ENCODE peak calls at places on chromosome 3, in nine cellular contexts. Z, R, O, C, E, Q, V, J and Y are unnamed samples.

GRCh38 chr3:48990636-48991421 is 788 bp downstream of the P4HTM start:
- DNase-seq in Z (peak; percentile 51), Q (peak; percentile 60), J (no peak), C (peak; percentile 37), E (no peak), O (peak; percentile 23), R (peak; percentile 25), V (peak; percentile 13), Y (no peak)

GRCh38 chr3:75001330-75001729 is 386.9 kb upstream of the CNTN3 start:
- DNase-seq in Z (no peak), E (no peak), Q (no peak), C (no peak), V (no peak), J (peak; percentile 28), O (no peak), R (peak; percentile 1), Y (no peak)

GRCh38 chr3:100254168-100254777 is 6.5 kb upstream of the TBC1D23 start:
- DNase-seq in E (no peak), Z (peak; percentile 57), Q (no peak), C (peak; percentile 68), O (peak; percentile 82), R (peak; percentile 84), J (peak; percentile 80), V (no peak), Y (peak; percentile 31)

GRCh38 chr3:145737952-145738351 is 423.0 kb downstream of the PLOD2 start:
- DNase-seq in Z (no peak), Q (no peak), V (no peak), C (no peak), R (no peak), O (no peak), E (no peak), J (no peak), Y (no peak)

GRCh38 chr3:124599779-124600693 is 130.2 kb upstream of the UMPS start:
- DNase-seq in O (peak; percentile 99), C (no peak), R (no peak), Z (no peak), J (no peak), V (no peak), E (no peak), Q (no peak), Y (peak; percentile 13)

GRCh38 chr3:155435821-155436220 is 142.3 kb upstream of the STRIT1 start:
- DNase-seq in R (no peak), J (no peak), Q (no peak), E (no peak), O (no peak), Z (no peak), C (no peak), V (no peak), Y (no peak)

GRCh38 chr3:17951241-17951640 is 208.8 kb upstream of the TBC1D5 start:
- DNase-seq in R (no peak), Z (no peak), V (no peak), C (no peak), Q (no peak), E (no peak), J (no peak), O (no peak), Y (no peak)

GRCh38 chr3:175951047-175951694 is 1092.0 kb downstream of the NAALADL2 start:
- DNase-seq in Q (no peak), E (no peak), Z (no peak), O (peak; percentile 61), C (no peak), V (no peak), R (peak; percentile 5), J (no peak), Y (peak; percentile 57)

GRCh38 chr3:158731525-158731924 is 732 bp downstream of the RARRES1 start:
- DNase-seq in Z (no peak), O (no peak), V (no peak), R (no peak), E (no peak), Q (no peak), C (no peak), J (no peak), Y (no peak)

GRCh38 chr3:144677118-144677517 is 705.5 kb downstream of the DIPK2A start:
- DNase-seq in V (no peak), J (no peak), O (peak; percentile 24), R (peak; percentile 22), Z (no peak), E (no peak), C (no peak), Q (no peak), Y (no peak)

GRCh38 chr3:170914690-170915089 is 6.3 kb upstream of the EIF5A2 start:
- DNase-seq in R (no peak), C (no peak), Z (no peak), E (no peak), O (no peak), J (no peak), V (no peak), Q (no peak), Y (no peak)

GRCh38 chr3:28738425-28738824 is 389.8 kb upstream of the AZI2 start:
- DNase-seq in E (no peak), C (no peak), R (no peak), Q (no peak), V (no peak), O (no peak), Z (no peak), J (no peak), Y (no peak)

GRCh38 chr3:158909870-158910269 is 108.0 kb downstream of the MFSD1 start:
- DNase-seq in V (no peak), J (no peak), R (no peak), Z (no peak), Q (no peak), E (no peak), C (no peak), O (no peak), Y (no peak)

GRCh38 chr3:126345641-126346460 is 11.4 kb downstream of the KLF15 start:
- DNase-seq in R (no peak), Q (peak; percentile 50), C (no peak), V (no peak), Z (no peak), J (no peak), O (no peak), E (peak; percentile 64), Y (no peak)

GRCh38 chr3:65595222-65595996 is 443.3 kb downstream of the MAGI1 start:
- DNase-seq in C (no peak), J (no peak), O (no peak), E (no peak), R (no peak), V (no peak), Z (no peak), Q (no peak), Y (no peak)

GRCh38 chr3:117885046-117885445 is 1149.6 kb downstream of the IGSF11 start:
- DNase-seq in Q (no peak), Z (peak; percentile 5), R (no peak), C (peak; percentile 35), J (peak; percentile 20), V (no peak), O (no peak), E (no peak), Y (no peak)

GRCh38 chr3:110343376-110343775 is 728.2 kb upstream of the NECTIN3 start:
- DNase-seq in R (peak; percentile 66), Z (no peak), E (no peak), V (no peak), C (no peak), Q (no peak), O (peak; percentile 67), J (no peak), Y (peak; percentile 57)

GRCh38 chr3:14244521-14244920 is 65.9 kb downstream of the LSM3 start:
- DNase-seq in Z (no peak), Q (no peak), C (no peak), O (no peak), R (no peak), V (no peak), J (no peak), E (no peak), Y (no peak)

GRCh38 chr3:112676659-112677234 is 35.8 kb upstream of the CCDC80 start:
- DNase-seq in J (peak; percentile 95), C (peak; percentile 49), R (peak; percentile 94), Z (peak; percentile 80), V (peak; percentile 68), O (peak; percentile 98), E (peak; percentile 80), Q (peak; percentile 61), Y (peak; percentile 97)

GRCh38 chr3:12998648-12999047 is 74.6 kb downstream of the IQSEC1 start:
- DNase-seq in R (no peak), E (peak; percentile 53), Z (no peak), Q (no peak), C (no peak), O (no peak), V (no peak), J (peak; percentile 63), Y (no peak)

GRCh38 chr3:9890249-9891071 is at the start of gene JAGN1:
- DNase-seq in J (peak; percentile 91), O (peak; percentile 87), Z (peak; percentile 95), E (peak; percentile 93), R (peak; percentile 93), Q (peak; percentile 94), V (peak; percentile 89), C (peak; percentile 92), Y (peak; percentile 75)
- TF ChIP-seq CTCF in J (no peak), O (no peak), Z (no peak), E (no peak), R (no peak), Q (no peak), V (no peak), C (peak; percentile 23), Y (peak; percentile 30)

DNA sequence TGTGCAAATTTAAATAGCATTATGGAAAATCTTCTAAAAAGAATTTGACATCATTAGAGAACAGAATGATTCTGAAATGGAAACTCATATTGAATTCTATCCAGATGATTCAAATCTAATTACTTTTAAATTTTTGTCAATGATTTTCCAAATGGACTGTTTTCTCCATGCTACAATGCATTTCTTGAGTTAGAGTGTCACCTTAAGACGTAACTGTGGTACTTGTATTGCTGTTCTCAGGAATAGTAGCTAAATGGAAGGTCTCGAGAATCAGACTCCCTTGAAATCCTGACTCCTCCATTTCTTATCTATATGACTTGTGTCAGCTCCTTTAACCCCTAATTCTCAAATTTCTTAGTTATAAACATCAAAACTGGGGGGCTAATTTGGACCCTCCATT is 102.3 kb downstream of the P2RY1 start:
- DNase-seq in Q (no peak), V (no peak), O (no peak), Z (no peak), J (no peak), E (no peak), C (no peak), R (peak; percentile 36), Y (no peak)
- TF ChIP-seq CTCF in Q (peak; percentile 8), V (no peak), O (peak; percentile 31), Z (no peak), J (no peak), E (no peak), C (no peak), R (peak; percentile 34), Y (no peak)

GRCh38 chr3:140268103-140268502 is 333.1 kb downstream of the CLSTN2 start:
- DNase-seq in C (no peak), Z (no peak), R (no peak), O (no peak), E (no peak), V (no peak), Q (no peak), J (no peak), Y (no peak)
- TF ChIP-seq CTCF in C (no peak), Z (no peak), R (no peak), O (no peak), E (no peak), V (no peak), Q (no peak), J (no peak), Y (no peak)

DNA sequence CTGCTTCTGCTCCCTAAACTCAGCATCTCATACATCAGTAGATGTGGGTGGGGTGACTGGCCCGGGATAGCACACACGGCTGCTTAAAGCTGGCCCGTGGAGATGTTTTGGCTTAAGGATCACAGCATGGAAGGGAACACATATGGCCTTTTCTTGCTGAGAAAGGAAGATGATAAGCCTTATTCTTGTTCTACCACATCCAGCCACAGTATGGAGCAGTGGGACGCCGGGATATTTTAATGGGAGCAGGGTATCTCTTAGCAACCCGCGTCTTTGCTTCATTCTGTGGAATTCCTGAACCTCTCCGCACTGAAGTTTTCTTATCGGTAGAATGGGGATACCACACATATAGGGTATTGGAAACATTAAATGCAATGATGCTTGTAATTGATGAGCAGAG is 94.1 kb upstream of the PROK2 start:
- DNase-seq in Q (no peak), J (no peak), R (no peak), Z (no peak), C (no peak), V (no peak), E (no peak), O (no peak), Y (no peak)
- TF ChIP-seq CTCF in Q (no peak), J (no peak), R (no peak), Z (no peak), C (no peak), V (no peak), E (no peak), O (peak; percentile 20), Y (no peak)